ENCODE peak calls at places on chromosomes 5 and 9, in five cellular contexts. One of them, this sample, is unnamed.
A peak's percentile ranks its signal among the peaks of the same experiment; 100 is the strongest.

GRCh38 chr9:76873056-76873792 is 32.7 kb downstream of the PRUNE2 start:
- DNase-seq in right lobe of liver: no peak
- DNase-seq in OCI-LY7: no peak
- DNase-seq in AG10803: peak; percentile 56
- DNase-seq in cardiac muscle cell: peak; percentile 49
- DNase-seq in this sample: no peak

GRCh38 chr5:139579-140442 is 47.8 kb downstream of the PLEKHG4B start:
- DNase-seq in right lobe of liver: no peak
- DNase-seq in OCI-LY7: no peak
- DNase-seq in AG10803: no peak
- DNase-seq in cardiac muscle cell: no peak
- DNase-seq in this sample: no peak

GRCh38 chr5:164053123-164053522 is 547.7 kb downstream of the MAT2B start:
- DNase-seq in right lobe of liver: no peak
- DNase-seq in OCI-LY7: no peak
- DNase-seq in AG10803: no peak
- DNase-seq in cardiac muscle cell: no peak
- DNase-seq in this sample: no peak

GRCh38 chr5:126233256-126233655 is 190.0 kb upstream of the GRAMD2B start:
- DNase-seq in right lobe of liver: no peak
- DNase-seq in OCI-LY7: no peak
- DNase-seq in AG10803: peak; percentile 1
- DNase-seq in cardiac muscle cell: no peak
- DNase-seq in this sample: no peak

GRCh38 chr5:56601641-56602071 is 213.7 kb upstream of the MAP3K1 start:
- DNase-seq in right lobe of liver: no peak
- DNase-seq in OCI-LY7: no peak
- DNase-seq in AG10803: peak; percentile 39
- DNase-seq in cardiac muscle cell: no peak
- DNase-seq in this sample: no peak

GRCh38 chr5:36744041-36744677 is 132.4 kb upstream of the NIPBL start:
- DNase-seq in right lobe of liver: peak; percentile 81
- DNase-seq in OCI-LY7: no peak
- DNase-seq in AG10803: no peak
- DNase-seq in cardiac muscle cell: no peak
- DNase-seq in this sample: no peak

GRCh38 chr5:9646843-9647242 is 16.7 kb upstream of the TAS2R1 start:
- DNase-seq in right lobe of liver: no peak
- DNase-seq in OCI-LY7: no peak
- DNase-seq in AG10803: no peak
- DNase-seq in cardiac muscle cell: no peak
- DNase-seq in this sample: no peak

GRCh38 chr9:7520396-7520795 is 279.2 kb downstream of the DMAC1 start:
- DNase-seq in right lobe of liver: no peak
- DNase-seq in OCI-LY7: no peak
- DNase-seq in AG10803: no peak
- DNase-seq in cardiac muscle cell: no peak
- DNase-seq in this sample: no peak

GRCh38 chr9:98432134-98432533 is 176.7 kb upstream of the TBC1D2 start:
- DNase-seq in right lobe of liver: no peak
- DNase-seq in OCI-LY7: no peak
- DNase-seq in AG10803: no peak
- DNase-seq in cardiac muscle cell: no peak
- DNase-seq in this sample: no peak

GRCh38 chr5:22541037-22541436 is 312.1 kb downstream of the CDH12 start:
- DNase-seq in right lobe of liver: no peak
- DNase-seq in OCI-LY7: no peak
- DNase-seq in AG10803: no peak
- DNase-seq in cardiac muscle cell: no peak
- DNase-seq in this sample: no peak

GRCh38 chr5:54539001-54539400 is 21.4 kb downstream of the SNX18 start:
- DNase-seq in right lobe of liver: no peak
- DNase-seq in OCI-LY7: no peak
- DNase-seq in AG10803: no peak
- DNase-seq in cardiac muscle cell: no peak
- DNase-seq in this sample: no peak

GRCh38 chr5:177366528-177367322 is 9.0 kb downstream of the RGS14 start:
- DNase-seq in right lobe of liver: peak; percentile 96
- DNase-seq in OCI-LY7: no peak
- DNase-seq in AG10803: peak; percentile 77
- DNase-seq in cardiac muscle cell: peak; percentile 92
- DNase-seq in this sample: no peak

GRCh38 chr5:152269533-152269932 is 135.5 kb downstream of the NMUR2 start:
- DNase-seq in right lobe of liver: no peak
- DNase-seq in OCI-LY7: no peak
- DNase-seq in AG10803: no peak
- DNase-seq in cardiac muscle cell: no peak
- DNase-seq in this sample: no peak

GRCh38 chr5:152270117-152270516 is 135.0 kb downstream of the NMUR2 start:
- DNase-seq in right lobe of liver: no peak
- DNase-seq in OCI-LY7: no peak
- DNase-seq in AG10803: no peak
- DNase-seq in cardiac muscle cell: no peak
- DNase-seq in this sample: no peak

GRCh38 chr5:152274206-152274605 is 130.9 kb downstream of the NMUR2 start:
- DNase-seq in right lobe of liver: no peak
- DNase-seq in OCI-LY7: no peak
- DNase-seq in AG10803: no peak
- DNase-seq in cardiac muscle cell: no peak
- DNase-seq in this sample: no peak

GRCh38 chr5:152271420-152271819 is 133.7 kb downstream of the NMUR2 start:
- DNase-seq in right lobe of liver: no peak
- DNase-seq in OCI-LY7: peak; percentile 11
- DNase-seq in AG10803: no peak
- DNase-seq in cardiac muscle cell: peak; percentile 17
- DNase-seq in this sample: no peak
- TF ChIP-seq CTCF in right lobe of liver: peak; percentile 10
- TF ChIP-seq CTCF in OCI-LY7: peak; percentile 44
- TF ChIP-seq CTCF in AG10803: no peak
- TF ChIP-seq CTCF in cardiac muscle cell: peak; percentile 10
- TF ChIP-seq CTCF in this sample: no peak

GRCh38 chr5:106956187-106956586 is 714.5 kb downstream of the EFNA5 start:
- DNase-seq in right lobe of liver: no peak
- DNase-seq in OCI-LY7: no peak
- DNase-seq in AG10803: no peak
- DNase-seq in cardiac muscle cell: no peak
- DNase-seq in this sample: no peak
- TF ChIP-seq CTCF in right lobe of liver: no peak
- TF ChIP-seq CTCF in OCI-LY7: no peak
- TF ChIP-seq CTCF in AG10803: no peak
- TF ChIP-seq CTCF in cardiac muscle cell: no peak
- TF ChIP-seq CTCF in this sample: no peak

GRCh38 chr9:123629531-123629930 is 273.5 kb downstream of the CRB2 start:
- DNase-seq in right lobe of liver: no peak
- DNase-seq in OCI-LY7: no peak
- DNase-seq in AG10803: peak; percentile 10
- DNase-seq in cardiac muscle cell: no peak
- DNase-seq in this sample: no peak
- TF ChIP-seq CTCF in right lobe of liver: no peak
- TF ChIP-seq CTCF in OCI-LY7: no peak
- TF ChIP-seq CTCF in AG10803: no peak
- TF ChIP-seq CTCF in cardiac muscle cell: no peak
- TF ChIP-seq CTCF in this sample: no peak

GRCh38 chr5:15682566-15682965 is 182.6 kb downstream of the FBXL7 start:
- DNase-seq in right lobe of liver: no peak
- DNase-seq in OCI-LY7: no peak
- DNase-seq in AG10803: peak; percentile 50
- DNase-seq in cardiac muscle cell: no peak
- DNase-seq in this sample: no peak

GRCh38 chr5:15682122-15682521 is 182.1 kb downstream of the FBXL7 start:
- DNase-seq in right lobe of liver: no peak
- DNase-seq in OCI-LY7: no peak
- DNase-seq in AG10803: no peak
- DNase-seq in cardiac muscle cell: no peak
- DNase-seq in this sample: no peak

GRCh38 chr5:15687401-15687800 is 187.4 kb downstream of the FBXL7 start:
- DNase-seq in right lobe of liver: no peak
- DNase-seq in OCI-LY7: no peak
- DNase-seq in AG10803: no peak
- DNase-seq in cardiac muscle cell: no peak
- DNase-seq in this sample: no peak

GRCh38 chr5:15683332-15683731 is 183.4 kb downstream of the FBXL7 start:
- DNase-seq in right lobe of liver: peak; percentile 39
- DNase-seq in OCI-LY7: peak; percentile 4
- DNase-seq in AG10803: no peak
- DNase-seq in cardiac muscle cell: peak; percentile 78
- DNase-seq in this sample: no peak
- TF ChIP-seq CTCF in right lobe of liver: no peak
- TF ChIP-seq CTCF in OCI-LY7: peak; percentile 32
- TF ChIP-seq CTCF in AG10803: no peak
- TF ChIP-seq CTCF in cardiac muscle cell: peak; percentile 62
- TF ChIP-seq CTCF in this sample: no peak

DNA sequence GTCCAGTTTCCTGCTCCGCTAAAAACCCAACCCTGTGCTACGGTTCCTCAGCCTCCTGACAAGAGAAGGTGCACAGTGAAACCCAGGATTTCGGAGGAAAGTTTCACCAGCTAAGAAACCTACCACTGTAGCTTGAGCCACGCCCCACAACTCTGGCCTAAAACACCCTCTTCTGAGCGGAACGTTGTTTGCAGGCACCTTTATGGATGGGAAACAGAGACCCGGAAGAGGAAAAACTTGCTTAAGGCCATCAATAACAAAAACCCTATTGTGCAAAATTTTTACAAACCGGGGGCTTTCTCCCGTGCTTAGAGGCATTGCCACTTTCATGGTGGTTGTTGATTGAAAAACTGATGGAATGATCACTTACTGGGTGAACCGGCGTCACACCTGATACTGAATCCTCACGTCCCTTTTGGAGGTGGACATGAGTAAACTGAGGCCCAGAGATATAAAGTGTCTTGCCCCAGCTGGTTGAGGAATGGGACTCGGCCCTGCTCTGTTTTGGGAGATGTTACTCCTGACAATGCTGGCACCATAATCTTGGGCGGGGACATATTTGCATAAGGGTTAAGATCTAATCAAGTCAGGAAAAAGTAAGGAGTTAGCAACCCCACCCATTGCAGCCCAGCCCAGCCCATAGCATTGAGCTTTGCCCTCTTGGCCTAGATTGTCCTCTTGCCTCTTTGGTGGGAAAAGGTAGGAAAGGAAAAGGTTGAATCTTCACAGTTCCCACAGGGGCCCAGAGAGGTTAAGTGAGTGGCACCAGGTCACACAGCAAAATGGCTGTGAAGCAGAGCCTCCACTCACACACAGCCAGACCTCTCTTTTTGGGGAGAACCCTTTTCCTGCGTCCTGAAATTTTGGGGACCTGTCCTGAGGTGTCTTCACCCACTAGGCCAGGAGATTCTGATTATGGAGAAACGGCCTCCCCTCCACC is 23.2 kb upstream of the PTGS1 start:
- DNase-seq in right lobe of liver: no peak
- DNase-seq in OCI-LY7: no peak
- DNase-seq in AG10803: peak; percentile 33
- DNase-seq in cardiac muscle cell: peak; percentile 60
- DNase-seq in this sample: no peak
- TF ChIP-seq CTCF in right lobe of liver: no peak
- TF ChIP-seq CTCF in OCI-LY7: no peak
- TF ChIP-seq CTCF in AG10803: peak; percentile 27
- TF ChIP-seq CTCF in cardiac muscle cell: no peak
- TF ChIP-seq CTCF in this sample: no peak

GRCh38 chr5:63963926-63964325 is 1.7 kb upstream of the HTR1A start:
- DNase-seq in right lobe of liver: no peak
- DNase-seq in OCI-LY7: no peak
- DNase-seq in AG10803: no peak
- DNase-seq in cardiac muscle cell: no peak
- DNase-seq in this sample: no peak

GRCh38 chr5:63961598-63962161 is 565 bp downstream of the HTR1A start:
- DNase-seq in right lobe of liver: no peak
- DNase-seq in OCI-LY7: no peak
- DNase-seq in AG10803: no peak
- DNase-seq in cardiac muscle cell: no peak
- DNase-seq in this sample: peak; percentile 9

GRCh38 chr5:63961125-63961597 is 1.1 kb downstream of the HTR1A start:
- DNase-seq in right lobe of liver: peak; percentile 52
- DNase-seq in OCI-LY7: no peak
- DNase-seq in AG10803: no peak
- DNase-seq in cardiac muscle cell: no peak
- DNase-seq in this sample: peak; percentile 5

GRCh38 chr5:63962345-63962744 is at the start of gene HTR1A:
- DNase-seq in right lobe of liver: no peak
- DNase-seq in OCI-LY7: no peak
- DNase-seq in AG10803: no peak
- DNase-seq in cardiac muscle cell: no peak
- DNase-seq in this sample: peak; percentile 6

DNA sequence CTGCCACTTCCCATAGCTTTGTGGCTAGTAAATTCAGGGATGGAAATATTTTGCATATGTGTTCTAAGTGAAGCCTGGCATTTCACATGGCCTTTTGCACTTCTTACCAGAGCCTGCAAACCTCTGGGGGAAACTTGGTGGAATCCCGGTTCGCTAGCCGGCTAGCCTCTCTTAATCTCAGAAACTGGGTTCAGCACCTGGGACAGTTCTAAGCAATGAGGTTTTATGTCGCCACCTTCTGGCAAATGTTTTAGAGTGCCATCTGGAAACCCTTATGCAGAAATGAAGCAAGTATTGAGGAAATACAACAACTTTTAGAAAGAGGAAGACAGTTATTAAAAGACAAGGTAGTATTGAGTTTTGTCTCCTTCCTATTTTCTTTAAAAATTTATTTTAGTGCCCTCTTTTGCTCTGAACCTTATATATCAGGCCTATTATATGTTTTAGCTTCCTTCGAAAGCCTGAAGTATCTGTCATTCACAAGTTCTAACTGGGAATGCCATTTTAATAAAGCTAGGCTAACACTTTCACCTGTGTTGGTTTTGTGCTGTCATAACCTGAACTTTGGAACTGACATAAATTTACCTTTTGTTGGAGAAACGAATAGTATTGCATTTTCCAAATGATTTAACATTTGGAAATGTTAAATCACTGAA is 963 bp upstream of the HTR1A start:
- DNase-seq in right lobe of liver: no peak
- DNase-seq in OCI-LY7: peak; percentile 57
- DNase-seq in AG10803: peak; percentile 68
- DNase-seq in cardiac muscle cell: peak; percentile 82
- DNase-seq in this sample: peak; percentile 66
- TF ChIP-seq CTCF in right lobe of liver: peak; percentile 45
- TF ChIP-seq CTCF in OCI-LY7: peak; percentile 89
- TF ChIP-seq CTCF in AG10803: peak; percentile 66
- TF ChIP-seq CTCF in cardiac muscle cell: peak; percentile 80
- TF ChIP-seq CTCF in this sample: peak; percentile 76